ENCODE peak calls at places on chromosomes 7 and 10, in five cellular contexts. J, N, T, H and K are unnamed samples. For H3F3A, the result is how much of the 10 kb centered on the place peaks cover.

GRCh38 chr10:57338823-57339558 is 928.7 kb downstream of the IPMK start:
- DNase-seq in H (peak), J (peak), N (peak), T (peak), K (peak)

GRCh38 chr10:76190871-76191270 is 759.4 kb downstream of the LRMDA start:
- DNase-seq in J (peak), H (no peak), T (no peak), N (no peak), K (no peak)

GRCh38 chr7:135974667-135975066 is 2.5 kb downstream of the MTPN start:
- DNase-seq in T (no peak), J (no peak), H (no peak), N (no peak), K (no peak)

GRCh38 chr7:101104799-101105198 is 19.5 kb downstream of the TRIM56 start:
- DNase-seq in H (no peak), N (no peak), J (no peak), T (no peak), K (no peak)

GRCh38 chr10:43200538-43201390 is 62.5 kb downstream of the CSGALNACT2 start:
- DNase-seq in J (no peak), H (peak), T (no peak), N (no peak), K (no peak)

GRCh38 chr10:88477343-88478085 is 105.6 kb downstream of the RNLS start:
- DNase-seq in T (no peak), H (no peak), N (peak), J (no peak), K (no peak)

GRCh38 chr7:157978766-157979165 is 608.9 kb downstream of the PTPRN2 start:
- DNase-seq in T (no peak), J (no peak), N (no peak), H (no peak), K (no peak)

GRCh38 chr10:125547010-125547650 is 135.8 kb downstream of the TEX36 start:
- DNase-seq in J (no peak), T (no peak), N (no peak), H (no peak), K (peak)

GRCh38 chr10:21732067-21732772 is 198.2 kb downstream of the MLLT10 start:
- DNase-seq in H (peak), T (peak), J (no peak), N (peak), K (peak)

GRCh38 chr10:78269061-78269460 is 235.4 kb downstream of the RPS24 start:
- DNase-seq in J (no peak), T (no peak), H (no peak), N (no peak), K (no peak)

GRCh38 chr7:104572554-104572953 is 244.2 kb downstream of the LHFPL3 start:
- DNase-seq in N (no peak), T (no peak), H (no peak), J (no peak), K (no peak)

GRCh38 chr7:47446871-47447466 is 134.9 kb downstream of the TNS3 start:
- DNase-seq in T (no peak), N (no peak), H (no peak), J (no peak), K (no peak)

GRCh38 chr10:104128214-104128613 is 6.2 kb downstream of the SFR1 start:
- DNase-seq in J (no peak), N (peak), H (no peak), T (peak), K (no peak)

GRCh38 chr10:89118091-89118490 is 89.0 kb downstream of the CH25H start:
- DNase-seq in J (no peak), T (peak), N (peak), H (no peak), K (no peak)

GRCh38 chr10:98267894-98268693 is at the start of gene LOXL4:
- DNase-seq in J (no peak), N (peak), T (peak), H (peak), K (peak)

GRCh38 chr10:132194726-132195125 is 8.0 kb downstream of the DPYSL4 start:
- DNase-seq in H (no peak), J (no peak), N (no peak), T (no peak), K (no peak)

GRCh38 chr7:33422825-33423645 is 293.7 kb downstream of the BBS9 start:
- DNase-seq in T (no peak), N (no peak), J (no peak), H (no peak), K (no peak)

GRCh38 chr10:35731828-35732227 is 89.7 kb upstream of the FZD8 start:
- DNase-seq in N (no peak), H (no peak), J (no peak), T (no peak), K (no peak)
- H3F3A ChIP-seq in N (under half), H (under half), J (under half), T (under half), K (under half)

GRCh38 chr7:130877236-130877635 is 143.2 kb upstream of the KLF14 start:
- DNase-seq in J (no peak), H (no peak), T (no peak), N (no peak), K (no peak)

GRCh38 chr7:130880668-130881067 is 146.7 kb upstream of the KLF14 start:
- DNase-seq in H (no peak), N (peak), T (peak), J (no peak), K (no peak)

GRCh38 chr7:130877676-130878305 is 143.8 kb upstream of the KLF14 start:
- DNase-seq in H (no peak), T (no peak), J (no peak), N (peak), K (no peak)

GRCh38 chr7:130879191-130879590 is 145.2 kb upstream of the KLF14 start:
- DNase-seq in J (no peak), T (peak), N (peak), H (no peak), K (no peak)

GRCh38 chr7:130878785-130879184 is 144.8 kb upstream of the KLF14 start:
- DNase-seq in J (no peak), T (no peak), H (no peak), N (no peak), K (no peak)
- H3F3A ChIP-seq in J (half or more), T (under half), H (half or more), N (half or more), K (under half)

DNA sequence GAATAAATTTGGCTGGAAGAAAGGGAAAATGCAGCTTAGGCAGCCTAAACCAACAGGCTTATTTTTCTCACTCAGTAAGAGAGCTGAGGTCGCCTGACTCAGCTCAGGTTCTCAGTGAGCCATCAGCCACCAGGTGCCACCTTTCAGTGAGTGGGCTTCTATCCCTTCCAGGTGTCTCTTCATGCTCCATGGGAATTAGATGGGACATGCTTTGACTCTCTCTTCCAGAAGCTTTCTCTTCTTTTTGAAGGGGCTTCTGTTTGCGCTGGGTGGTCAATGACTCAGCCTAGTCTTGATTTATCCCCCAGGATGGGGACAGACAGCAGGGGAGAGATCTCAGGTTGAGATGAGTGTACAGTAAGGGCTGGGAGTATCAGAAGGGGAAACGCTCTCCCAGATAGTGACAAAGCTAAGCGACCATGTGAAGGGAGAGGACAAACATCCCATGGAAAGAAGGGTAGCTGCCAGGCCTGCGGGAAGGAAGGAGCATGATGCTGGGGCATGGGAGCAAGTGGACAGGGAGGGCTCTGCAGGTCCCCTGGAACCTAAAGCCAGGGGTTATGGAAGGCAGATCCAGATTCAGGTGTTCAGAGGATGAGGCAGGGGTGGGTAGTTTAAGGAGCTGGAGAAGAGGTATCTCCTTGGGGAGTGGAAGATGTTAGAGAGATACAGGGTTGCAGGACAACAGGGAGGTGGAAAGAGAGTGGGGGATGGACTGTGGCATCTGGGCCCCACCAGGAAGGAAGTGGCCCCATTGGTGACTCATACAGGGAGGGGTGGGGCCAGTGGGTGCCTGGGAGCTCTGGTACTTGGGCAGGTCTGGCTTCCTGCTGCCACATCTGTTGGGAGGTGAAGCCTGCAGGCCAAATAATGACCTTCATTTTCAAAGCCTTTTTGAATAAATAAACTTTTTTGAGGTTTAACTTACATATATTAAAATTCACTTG is 32.5 kb downstream of the OGDH start:
- DNase-seq in N (peak), T (peak), J (peak), H (peak), K (peak)
- H3F3A ChIP-seq in N (under half), T (under half), J (half or more), H (under half), K (under half)

GRCh38 chr7:23380961-23381360 is 81.8 kb downstream of the MALSU1 start:
- DNase-seq in H (no peak), N (no peak), J (no peak), T (no peak), K (no peak)
- H3F3A ChIP-seq in H (under half), N (under half), J (under half), T (under half), K (under half)

DNA sequence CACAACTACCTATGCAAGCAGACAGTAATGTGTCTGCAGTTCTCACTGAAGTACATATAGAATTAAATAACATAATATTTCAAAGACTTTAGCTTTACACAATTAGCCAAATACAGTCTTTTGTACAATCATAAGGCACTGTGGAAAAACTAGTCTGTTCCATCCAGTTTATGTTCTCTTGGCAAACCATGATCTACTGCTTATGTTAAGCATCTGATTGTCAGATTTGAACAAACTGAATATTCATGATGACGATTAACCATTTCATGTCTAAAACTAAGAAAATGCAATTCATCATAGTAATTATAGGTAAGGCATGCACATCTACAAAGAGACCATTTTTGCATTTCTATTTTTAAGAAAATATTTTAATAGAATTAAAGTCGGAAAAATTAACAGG is 802 bp downstream of the SEMA3A start:
- DNase-seq in T (peak), J (no peak), H (no peak), N (no peak), K (no peak)
- H3F3A ChIP-seq in T (under half), J (under half), H (under half), N (under half), K (under half)

GRCh38 chr10:8060704-8061121 is 6.2 kb downstream of the GATA3 start:
- DNase-seq in T (no peak), J (no peak), N (no peak), H (no peak), K (peak)

GRCh38 chr10:8059191-8059936 is 4.9 kb downstream of the GATA3 start:
- DNase-seq in H (no peak), T (no peak), N (no peak), J (no peak), K (peak)

GRCh38 chr10:8063128-8063908 is 8.8 kb downstream of the GATA3 start:
- DNase-seq in J (no peak), H (no peak), N (no peak), T (no peak), K (peak)

GRCh38 chr10:8060010-8060703 is 5.7 kb downstream of the GATA3 start:
- DNase-seq in H (no peak), T (peak), J (no peak), N (peak), K (peak)

DNA sequence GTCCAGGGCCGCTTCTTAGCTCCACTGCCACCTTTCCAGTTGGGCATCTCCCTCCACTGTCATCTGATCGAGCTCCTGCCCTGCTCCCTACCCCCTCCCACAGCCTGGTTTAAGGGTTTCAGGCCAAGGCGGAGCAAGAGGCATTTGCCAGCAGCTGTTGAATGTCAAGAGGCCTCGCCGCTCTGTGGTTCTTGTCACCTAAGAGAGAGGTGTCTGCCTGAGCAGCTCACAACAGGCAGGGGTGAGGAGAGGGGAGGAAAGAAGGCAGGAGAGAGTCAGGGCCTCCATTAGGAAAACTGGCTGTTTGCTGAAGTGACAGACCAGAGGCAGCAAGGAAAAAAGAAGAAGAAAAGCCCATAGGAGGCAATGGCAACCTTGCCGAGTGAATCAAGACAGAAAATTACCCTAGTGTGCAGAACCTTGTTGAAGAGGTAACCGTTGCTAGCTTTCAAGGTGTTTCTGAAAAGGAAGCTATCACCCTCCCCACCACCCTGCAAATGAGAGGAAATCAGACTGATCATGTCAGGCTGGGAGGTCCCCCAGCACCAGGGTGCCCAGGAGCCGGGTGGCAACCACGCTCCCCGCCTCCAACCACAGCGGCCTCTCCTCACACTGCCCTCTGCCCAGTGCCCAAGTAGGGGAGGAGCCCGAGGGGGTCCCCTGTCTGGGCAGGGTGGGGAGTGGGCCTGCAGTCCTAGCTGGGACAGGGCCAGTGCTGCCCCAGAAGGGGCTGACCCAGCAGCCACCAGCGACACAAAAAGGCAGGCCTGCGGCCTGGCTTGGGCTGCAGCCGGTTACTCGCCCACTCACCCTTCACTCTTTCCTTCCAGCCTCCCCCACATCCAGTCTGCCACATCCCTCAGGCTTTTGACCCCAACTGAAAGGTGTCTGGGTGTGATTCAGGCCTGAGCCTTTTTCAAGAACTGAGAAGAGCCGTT is 7.1 kb downstream of the GATA3 start:
- DNase-seq in H (no peak), N (no peak), T (no peak), J (no peak), K (peak)
- H3F3A ChIP-seq in H (under half), N (under half), T (under half), J (under half), K (under half)